ENCODE peak calls at places on chromosomes 4 and X, in five cellular contexts. U is left ventricle myocardium inferior; L is T-helper 2 cell; R is activated CD4-positive, alpha-beta T cell treated with anti-CD3 and anti-CD28 coated beads, Interleukin-2, amount 50 U/mL, for 1 hour; P is stimulated activated CD4-positive, alpha-beta T cell treated with anti-CD3 and anti-CD28 coated beads, Interleukin-2, amount 100 ng/mL, for 24 hours. Q is an unnamed sample.

GRCh38 chrX:13188731-13189309 is 131.0 kb downstream of the ATXN3L start:
- DNase-seq in U (no peak), L (no peak), R (no peak), P (no peak), Q (no peak)

GRCh38 chr4:173891072-173891471 is 361.0 kb upstream of the HAND2 start:
- DNase-seq in U (no peak), L (no peak), R (no peak), P (no peak), Q (no peak)

GRCh38 chr4:146232131-146232722 is 17.9 kb downstream of the REELD1 start:
- DNase-seq in U (no peak), L (no peak), R (no peak), P (no peak), Q (no peak)

GRCh38 chr4:111681751-111682150 is 463.5 kb upstream of the FAM241A start:
- DNase-seq in U (no peak), L (no peak), R (no peak), P (no peak), Q (no peak)

GRCh38 chr4:109721033-109721432 is 8.8 kb downstream of the PLA2G12A start:
- DNase-seq in U (no peak), L (no peak), R (no peak), P (no peak), Q (no peak)

GRCh38 chrX:119374736-119375135 is 24.4 kb upstream of the SLC25A43 start:
- DNase-seq in U (no peak), L (no peak), R (no peak), P (no peak), Q (no peak)

GRCh38 chr4:129344058-129344457 is 248.1 kb downstream of the C4orf33 start:
- DNase-seq in U (no peak), L (no peak), R (no peak), P (no peak), Q (peak)

GRCh38 chrX:29627833-29628232 is 587.5 kb upstream of the MAGEB2 start:
- DNase-seq in U (no peak), L (no peak), R (no peak), P (no peak), Q (no peak)

GRCh38 chr4:153458969-153459368 is 7.2 kb upstream of the TMEM131L start:
- DNase-seq in U (no peak), L (no peak), R (no peak), P (no peak), Q (no peak)

GRCh38 chrX:136269921-136270320 is 18.7 kb upstream of the MAP7D3 start:
- DNase-seq in U (no peak), L (no peak), R (no peak), P (no peak), Q (no peak)

GRCh38 chr4:8181844-8182243 is 17.2 kb upstream of the SH3TC1 start:
- DNase-seq in U (peak), L (no peak), R (no peak), P (no peak), Q (no peak)

GRCh38 chrX:19743386-19743785 is 144.0 kb downstream of the SH3KBP1 start:
- DNase-seq in U (no peak), L (no peak), R (no peak), P (no peak), Q (peak)